ENCODE peak calls at places on chromosomes 12 and 14, in nine cellular contexts. O is hepatocyte, N is A549, L is IMR-90, S is mammary epithelial cell, B is PC-3, V is astrocyte, K is PC-9, X is HCT116. M is an unnamed sample.

GRCh38 chr14:25431211-25432076 is 381.5 kb upstream of the STXBP6 start:
- DNase-seq in O (peak), N (peak), L (no peak), S (no peak), B (peak), V (no peak), K (no peak), X (no peak), M (peak)

GRCh38 chr12:7324176-7324575 is 20.3 kb downstream of the ACSM4 start:
- DNase-seq in O (no peak), N (no peak), L (no peak), S (no peak), B (no peak), V (no peak), K (no peak), X (no peak), M (no peak)

GRCh38 chr12:32896438-32897275 is at the start of gene PKP2:
- DNase-seq in O (peak), N (peak), L (no peak), S (peak), B (peak), V (no peak), K (peak), X (peak), M (no peak)

GRCh38 chr12:116735951-116736599 is 1.8 kb downstream of the SPRING1 start:
- DNase-seq in O (peak), N (peak), L (no peak), S (no peak), B (peak), V (no peak), K (peak), X (no peak), M (no peak)

GRCh38 chr12:1207276-1207675 is 216.3 kb downstream of the ERC1 start:
- DNase-seq in O (no peak), N (no peak), L (no peak), S (no peak), B (no peak), V (no peak), K (no peak), X (no peak), M (peak)

GRCh38 chr14:73744175-73744867 is 30.1 kb upstream of the PNMA1 start:
- DNase-seq in O (peak), N (no peak), L (no peak), S (no peak), B (no peak), V (no peak), K (no peak), X (no peak), M (no peak)

GRCh38 chr14:44945264-44945663 is 16.5 kb downstream of the KLHL28 start:
- DNase-seq in O (no peak), N (no peak), L (peak), S (no peak), B (no peak), V (peak), K (no peak), X (no peak), M (no peak)

GRCh38 chr12:84315926-84316325 is 596.7 kb downstream of the SLC6A15 start:
- DNase-seq in O (no peak), N (no peak), L (no peak), S (no peak), B (no peak), V (no peak), K (no peak), X (no peak), M (no peak)

GRCh38 chr12:127660961-127661360 is 606.0 kb upstream of the TMEM132C start:
- DNase-seq in O (no peak), N (no peak), L (no peak), S (no peak), B (no peak), V (no peak), K (no peak), X (no peak), M (no peak)

GRCh38 chr14:29716150-29716549 is 211.5 kb downstream of the PRKD1 start:
- DNase-seq in O (no peak), N (no peak), L (peak), S (no peak), B (no peak), V (peak), K (no peak), X (no peak), M (no peak)

DNA sequence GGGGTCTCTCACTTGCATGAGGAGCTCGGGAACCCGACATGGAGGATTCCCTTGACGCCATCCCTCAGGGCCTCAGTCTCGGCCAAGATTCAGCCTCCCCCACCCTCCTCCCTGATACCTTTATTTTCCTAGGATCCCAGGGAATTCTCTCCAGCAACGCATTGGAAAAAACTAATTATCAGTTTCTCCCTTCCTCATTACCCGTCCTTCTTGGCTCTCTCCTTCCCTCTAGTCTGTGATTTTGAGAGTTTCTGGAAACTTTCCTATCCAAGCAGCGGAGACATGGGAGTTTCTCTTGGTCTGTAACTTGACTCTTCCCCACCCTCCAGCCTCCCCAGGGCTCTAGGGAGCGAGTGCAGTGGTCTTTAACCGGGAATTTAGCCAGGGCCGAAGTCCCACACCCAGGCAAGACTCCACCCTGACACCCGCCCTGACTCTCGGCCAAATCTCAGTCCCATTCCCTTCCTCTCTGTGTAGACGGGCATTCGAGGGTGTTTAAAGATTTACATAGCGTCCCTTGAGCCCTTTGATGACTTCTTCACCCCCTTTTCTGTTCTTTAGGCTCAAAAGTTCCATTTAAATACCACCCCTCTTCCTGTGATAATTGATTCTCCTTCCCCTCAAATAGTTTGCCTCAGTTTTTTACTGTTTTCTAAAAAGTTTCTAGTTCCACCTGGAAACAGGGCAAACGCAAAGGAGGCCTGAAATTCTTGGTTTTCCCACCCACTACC is 6.7 kb downstream of the HOXC5 start:
- DNase-seq in O (no peak), N (no peak), L (no peak), S (no peak), B (no peak), V (no peak), K (no peak), X (no peak), M (no peak)
- H3K4me2 ChIP-seq in O (peak), N (no peak), L (no peak), S (no peak), B (no peak), V (no peak), K (no peak), X (no peak), M (peak)

GRCh38 chr12:96719671-96720362 is 187.2 kb upstream of the NEDD1 start:
- DNase-seq in O (no peak), N (no peak), L (peak), S (peak), B (peak), V (peak), K (no peak), X (no peak), M (peak)
- H3K4me3 ChIP-seq in O (no peak), N (peak), L (peak), S (peak), B (peak), V (peak), K (peak), X (no peak), M (peak)

DNA sequence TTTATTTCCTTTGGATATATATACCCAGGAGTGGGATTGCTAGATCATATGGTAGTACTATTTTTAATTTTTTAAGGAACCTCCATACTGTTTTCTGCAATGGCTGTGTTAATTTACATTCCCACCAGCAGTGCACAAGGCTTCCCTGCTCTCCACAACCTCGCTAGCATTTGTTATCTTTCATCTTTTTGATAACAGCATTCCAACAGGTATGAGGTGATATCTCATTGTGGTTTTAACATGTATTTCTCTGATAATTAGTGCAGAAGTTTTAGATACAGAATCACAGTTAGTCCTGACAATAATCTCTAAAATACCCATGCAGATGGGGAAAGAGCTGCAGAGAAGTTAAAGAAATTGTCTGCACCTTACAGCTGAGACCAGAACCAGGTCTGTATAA is 35.5 kb upstream of the BCL2L14 start:
- DNase-seq in O (no peak), N (no peak), L (no peak), S (no peak), B (no peak), V (no peak), K (no peak), X (no peak), M (no peak)
- H3K27ac ChIP-seq in O (no peak), N (no peak), L (no peak), S (no peak), B (no peak), V (no peak), K (no peak), X (no peak), M (no peak)

GRCh38 chr12:79983969-79984629 is 49.2 kb upstream of the PPP1R12A start:
- DNase-seq in O (peak), N (peak), L (peak), S (peak), B (peak), V (peak), K (no peak), X (no peak), M (no peak)
- H3K4me2 ChIP-seq in O (peak), N (peak), L (no peak), S (peak), B (peak), V (peak), K (no peak), X (no peak), M (no peak)

DNA sequence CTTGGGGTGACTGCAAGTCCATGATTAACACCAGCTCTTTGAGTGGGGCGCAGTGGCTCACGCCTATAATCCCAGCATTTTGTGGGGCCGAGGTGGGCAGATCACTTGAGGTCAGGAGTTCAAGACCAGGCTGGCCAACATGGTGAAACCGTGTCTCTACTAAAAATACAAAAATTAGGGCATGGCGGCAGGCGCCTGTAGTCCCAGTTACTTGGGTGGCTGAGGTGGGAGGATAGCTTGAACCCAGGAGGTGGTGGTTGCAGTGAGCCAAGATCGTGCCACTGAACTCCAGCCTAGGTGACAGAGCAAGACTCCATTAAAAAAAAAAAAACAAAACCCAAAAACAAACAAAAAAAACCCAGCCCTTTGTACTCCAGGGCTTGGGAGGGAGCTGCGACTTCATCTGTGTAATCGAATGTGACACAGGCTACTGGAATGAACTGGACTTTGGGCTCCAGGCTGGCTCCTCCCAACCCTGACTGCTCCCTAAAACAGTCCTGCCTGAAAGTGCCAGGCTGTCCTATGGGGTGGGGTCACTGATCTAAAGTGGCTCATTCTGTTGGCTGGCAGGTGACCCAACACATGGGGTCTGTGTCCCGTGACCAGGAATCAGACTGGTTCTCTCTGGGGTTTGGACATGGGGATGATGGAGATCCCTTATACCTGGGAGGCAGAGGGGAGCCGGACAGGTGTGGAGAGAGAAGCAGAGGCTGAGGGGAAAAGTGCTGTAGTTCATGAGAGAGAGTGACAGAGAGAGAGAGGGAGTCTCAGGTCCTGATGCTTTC is 9.3 kb upstream of the C12orf43 start:
- DNase-seq in O (peak), N (peak), L (no peak), S (peak), B (peak), V (no peak), K (peak), X (no peak), M (no peak)
- H3K4me3 ChIP-seq in O (no peak), N (no peak), L (no peak), S (no peak), B (no peak), V (no peak), K (no peak), X (no peak), M (no peak)

GRCh38 chr12:2974560-2974971 is 15.4 kb downstream of the TEAD4 start:
- DNase-seq in O (no peak), N (no peak), L (peak), S (no peak), B (no peak), V (peak), K (no peak), X (no peak), M (no peak)
- H3K27ac ChIP-seq in O (no peak), N (no peak), L (no peak), S (no peak), B (no peak), V (no peak), K (no peak), X (no peak), M (no peak)

GRCh38 chr14:89188492-89188891 is 228.5 kb downstream of the FOXN3 start:
- DNase-seq in O (no peak), N (no peak), L (no peak), S (no peak), B (no peak), V (no peak), K (no peak), X (no peak), M (no peak)

GRCh38 chr14:89185919-89186849 is 230.8 kb downstream of the FOXN3 start:
- DNase-seq in O (peak), N (peak), L (peak), S (peak), B (peak), V (peak), K (peak), X (peak), M (no peak)

GRCh38 chr14:89187501-89187900 is 229.5 kb downstream of the FOXN3 start:
- DNase-seq in O (no peak), N (no peak), L (no peak), S (no peak), B (no peak), V (no peak), K (no peak), X (no peak), M (no peak)

GRCh38 chr14:89186850-89187376 is 230.1 kb downstream of the FOXN3 start:
- DNase-seq in O (no peak), N (no peak), L (peak), S (no peak), B (peak), V (no peak), K (no peak), X (no peak), M (peak)

GRCh38 chr14:89190779-89191513 is 226.1 kb downstream of the FOXN3 start:
- DNase-seq in O (no peak), N (no peak), L (no peak), S (no peak), B (no peak), V (no peak), K (no peak), X (no peak), M (no peak)
- H3K4me2 ChIP-seq in O (no peak), N (no peak), L (no peak), S (no peak), B (no peak), V (no peak), K (no peak), X (no peak), M (no peak)

GRCh38 chr12:132837693-132838463 is 9.2 kb upstream of the GOLGA3 start:
- DNase-seq in O (no peak), N (no peak), L (no peak), S (no peak), B (no peak), V (no peak), K (no peak), X (no peak), M (no peak)

GRCh38 chr12:132834181-132834711 is 5.6 kb upstream of the GOLGA3 start:
- DNase-seq in O (no peak), N (no peak), L (no peak), S (no peak), B (no peak), V (no peak), K (no peak), X (no peak), M (no peak)

GRCh38 chr12:132838464-132839080 is 9.9 kb upstream of the GOLGA3 start:
- DNase-seq in O (no peak), N (no peak), L (no peak), S (no peak), B (no peak), V (no peak), K (no peak), X (no peak), M (no peak)

GRCh38 chr12:132835076-132835870 is 6.6 kb upstream of the GOLGA3 start:
- DNase-seq in O (no peak), N (no peak), L (no peak), S (no peak), B (no peak), V (no peak), K (no peak), X (no peak), M (no peak)

GRCh38 chr12:132836803-132837331 is 8.2 kb upstream of the GOLGA3 start:
- DNase-seq in O (no peak), N (no peak), L (no peak), S (no peak), B (no peak), V (no peak), K (no peak), X (no peak), M (no peak)
- H3K4me3 ChIP-seq in O (no peak), N (no peak), L (no peak), S (no peak), B (no peak), V (no peak), K (no peak), X (no peak), M (no peak)

DNA sequence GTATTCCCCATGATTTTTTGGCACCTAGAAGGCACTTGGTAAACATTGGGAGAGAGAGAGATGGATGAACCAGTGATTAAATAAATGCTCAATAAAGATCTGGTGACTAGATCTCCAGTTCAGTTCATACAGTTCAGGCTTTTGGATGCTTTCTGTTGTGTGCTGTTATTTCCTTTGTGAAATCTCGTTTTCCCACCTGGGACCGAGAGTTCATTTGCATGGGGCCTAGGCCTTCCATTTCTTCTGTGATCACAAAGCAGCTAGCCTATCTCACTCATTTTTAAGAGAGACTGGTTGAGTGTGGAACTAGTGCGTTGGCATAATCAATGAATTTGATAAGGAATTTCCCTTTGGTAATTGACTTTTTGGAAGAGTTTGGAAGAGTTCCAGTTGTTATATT is 104.0 kb downstream of the VRK1 start:
- DNase-seq in O (no peak), N (no peak), L (no peak), S (no peak), B (no peak), V (no peak), K (no peak), X (no peak), M (peak)
- H3K27ac ChIP-seq in O (no peak), N (no peak), L (no peak), S (no peak), B (no peak), V (no peak), K (no peak), X (no peak), M (peak)

DNA sequence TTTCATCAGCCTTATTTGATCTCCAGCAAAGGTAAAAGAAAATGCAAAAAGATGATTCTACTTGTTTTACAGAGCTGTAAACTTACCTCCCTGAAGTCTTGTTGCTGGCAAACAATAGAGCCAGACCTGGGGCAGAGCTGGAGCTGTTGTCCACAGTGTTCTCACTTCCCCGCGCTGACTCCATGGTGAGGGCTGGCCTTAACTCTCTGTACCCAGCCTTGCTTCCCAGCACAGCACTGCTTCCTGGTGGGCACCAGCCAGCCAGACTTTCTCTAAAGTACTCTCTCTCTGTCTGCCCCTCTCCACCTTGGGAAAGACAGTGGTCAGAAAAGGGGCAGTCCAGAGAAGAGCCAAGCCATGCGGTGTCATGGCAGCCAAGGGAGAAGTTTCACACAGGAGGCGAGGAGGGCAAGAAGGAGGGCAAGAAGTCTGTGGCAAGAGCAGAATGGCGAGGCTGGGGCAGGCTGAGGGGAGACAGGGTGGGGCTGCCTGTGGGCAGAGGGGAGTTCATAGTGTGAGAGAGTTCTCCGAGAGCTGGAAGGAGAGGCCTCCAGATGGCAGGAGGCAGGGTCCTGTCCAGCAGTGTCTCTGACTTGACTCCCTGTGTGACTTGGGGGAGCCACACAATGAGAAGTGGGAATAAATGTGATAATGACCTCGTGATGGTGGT is 9.3 kb downstream of the EVL start:
- DNase-seq in O (no peak), N (no peak), L (no peak), S (no peak), B (no peak), V (no peak), K (no peak), X (no peak), M (no peak)
- H3K4me2 ChIP-seq in O (no peak), N (no peak), L (no peak), S (no peak), B (no peak), V (no peak), K (no peak), X (no peak), M (no peak)